ENCODE peak calls at places on chromosomes 16 and 17, in seven cellular contexts. One of them, this sample, is unnamed.

GRCh38 chr17:72455562-72455961 is 334.7 kb downstream of the SOX9 start:
- DNase-seq in AG09309: no peak
- DNase-seq in neural crest cell: no peak
- DNase-seq in AG04449: no peak
- DNase-seq in activated B cell treated with CpG ODN at 0.5 μM for 24 hours: no peak
- DNase-seq in HFFc6: no peak
- DNase-seq in fibroblast of mammary gland: no peak
- DNase-seq in this sample: peak; percentile 15

GRCh38 chr17:76573096-76573495 is 12.6 kb downstream of the ST6GALNAC2 start:
- DNase-seq in AG04449: no peak
- DNase-seq in fibroblast of mammary gland: no peak
- DNase-seq in AG09309: no peak
- DNase-seq in activated B cell treated with CpG ODN at 0.5 μM for 24 hours: no peak
- DNase-seq in neural crest cell: no peak
- DNase-seq in HFFc6: no peak
- DNase-seq in this sample: no peak

GRCh38 chr17:57628421-57628820 is 116.7 kb downstream of the CCDC182 start:
- DNase-seq in AG09309: no peak
- DNase-seq in activated B cell treated with CpG ODN at 0.5 μM for 24 hours: no peak
- DNase-seq in fibroblast of mammary gland: no peak
- DNase-seq in AG04449: no peak
- DNase-seq in HFFc6: no peak
- DNase-seq in neural crest cell: no peak
- DNase-seq in this sample: no peak

GRCh38 chr17:2435181-2435741 is 34.4 kb upstream of the MNT start:
- DNase-seq in neural crest cell: peak; percentile 51
- DNase-seq in activated B cell treated with CpG ODN at 0.5 μM for 24 hours: no peak
- DNase-seq in HFFc6: no peak
- DNase-seq in AG09309: peak; percentile 24
- DNase-seq in AG04449: no peak
- DNase-seq in fibroblast of mammary gland: peak; percentile 48
- DNase-seq in this sample: peak; percentile 30

GRCh38 chr17:4497101-4497824 is 1.4 kb upstream of the SPNS2 start:
- DNase-seq in activated B cell treated with CpG ODN at 0.5 μM for 24 hours: peak; percentile 27
- DNase-seq in AG04449: no peak
- DNase-seq in HFFc6: no peak
- DNase-seq in fibroblast of mammary gland: peak; percentile 10
- DNase-seq in neural crest cell: no peak
- DNase-seq in AG09309: no peak
- DNase-seq in this sample: no peak

GRCh38 chr16:11348737-11349598 is 3.7 kb downstream of the RMI2 start:
- DNase-seq in AG04449: no peak
- DNase-seq in activated B cell treated with CpG ODN at 0.5 μM for 24 hours: no peak
- DNase-seq in HFFc6: no peak
- DNase-seq in neural crest cell: no peak
- DNase-seq in fibroblast of mammary gland: no peak
- DNase-seq in AG09309: no peak
- DNase-seq in this sample: no peak

GRCh38 chr17:27621557-27621956 is 9.4 kb upstream of the LGALS9 start:
- DNase-seq in AG09309: no peak
- DNase-seq in fibroblast of mammary gland: no peak
- DNase-seq in activated B cell treated with CpG ODN at 0.5 μM for 24 hours: no peak
- DNase-seq in AG04449: no peak
- DNase-seq in neural crest cell: no peak
- DNase-seq in HFFc6: no peak
- DNase-seq in this sample: no peak

GRCh38 chr17:59483860-59484259 is 81.5 kb upstream of the DHX40 start:
- DNase-seq in activated B cell treated with CpG ODN at 0.5 μM for 24 hours: no peak
- DNase-seq in AG09309: no peak
- DNase-seq in HFFc6: no peak
- DNase-seq in neural crest cell: no peak
- DNase-seq in fibroblast of mammary gland: no peak
- DNase-seq in AG04449: no peak
- DNase-seq in this sample: no peak

GRCh38 chr16:70805380-70805779 is 4.4 kb upstream of the VAC14 start:
- DNase-seq in activated B cell treated with CpG ODN at 0.5 μM for 24 hours: no peak
- DNase-seq in fibroblast of mammary gland: peak; percentile 51
- DNase-seq in neural crest cell: no peak
- DNase-seq in AG04449: no peak
- DNase-seq in AG09309: no peak
- DNase-seq in HFFc6: peak; percentile 19
- DNase-seq in this sample: no peak

GRCh38 chr17:48878920-48879898 is 13.4 kb upstream of the ATP5MC1 start:
- DNase-seq in fibroblast of mammary gland: peak; percentile 74
- DNase-seq in HFFc6: peak; percentile 35
- DNase-seq in activated B cell treated with CpG ODN at 0.5 μM for 24 hours: no peak
- DNase-seq in neural crest cell: peak; percentile 62
- DNase-seq in AG04449: no peak
- DNase-seq in AG09309: peak; percentile 10
- DNase-seq in this sample: peak; percentile 57

GRCh38 chr16:56506941-56507340 is 12.9 kb downstream of the BBS2 start:
- DNase-seq in AG09309: peak; percentile 20
- DNase-seq in activated B cell treated with CpG ODN at 0.5 μM for 24 hours: no peak
- DNase-seq in HFFc6: peak; percentile 58
- DNase-seq in fibroblast of mammary gland: peak; percentile 56
- DNase-seq in neural crest cell: no peak
- DNase-seq in AG04449: peak; percentile 34
- DNase-seq in this sample: no peak

GRCh38 chr17:34357398-34357797 is 1.1 kb downstream of the CCL13 start:
- DNase-seq in AG09309: no peak
- DNase-seq in neural crest cell: no peak
- DNase-seq in AG04449: no peak
- DNase-seq in fibroblast of mammary gland: no peak
- DNase-seq in HFFc6: no peak
- DNase-seq in activated B cell treated with CpG ODN at 0.5 μM for 24 hours: no peak
- DNase-seq in this sample: no peak

GRCh38 chr16:7335991-7336634 is 3.5 kb downstream of the RBFOX1 start:
- DNase-seq in AG09309: no peak
- DNase-seq in activated B cell treated with CpG ODN at 0.5 μM for 24 hours: no peak
- DNase-seq in fibroblast of mammary gland: no peak
- DNase-seq in HFFc6: no peak
- DNase-seq in AG04449: no peak
- DNase-seq in neural crest cell: no peak
- DNase-seq in this sample: no peak

GRCh38 chr17:42795465-42795864 is 3.0 kb downstream of the COA3 start:
- DNase-seq in fibroblast of mammary gland: no peak
- DNase-seq in AG09309: no peak
- DNase-seq in neural crest cell: no peak
- DNase-seq in HFFc6: no peak
- DNase-seq in AG04449: no peak
- DNase-seq in activated B cell treated with CpG ODN at 0.5 μM for 24 hours: no peak
- DNase-seq in this sample: no peak

GRCh38 chr16:66390346-66391108 is 24.0 kb downstream of the CDH5 start:
- DNase-seq in fibroblast of mammary gland: no peak
- DNase-seq in neural crest cell: no peak
- DNase-seq in activated B cell treated with CpG ODN at 0.5 μM for 24 hours: no peak
- DNase-seq in AG04449: no peak
- DNase-seq in AG09309: no peak
- DNase-seq in HFFc6: no peak
- DNase-seq in this sample: no peak

GRCh38 chr16:77195411-77195810 is 3.8 kb upstream of the SYCE1L start:
- DNase-seq in neural crest cell: no peak
- DNase-seq in AG04449: no peak
- DNase-seq in AG09309: no peak
- DNase-seq in HFFc6: no peak
- DNase-seq in activated B cell treated with CpG ODN at 0.5 μM for 24 hours: no peak
- DNase-seq in fibroblast of mammary gland: no peak
- DNase-seq in this sample: no peak

GRCh38 chr16:88672776-88673175 is 9.9 kb upstream of the MVD start:
- DNase-seq in AG09309: no peak
- DNase-seq in activated B cell treated with CpG ODN at 0.5 μM for 24 hours: no peak
- DNase-seq in neural crest cell: no peak
- DNase-seq in AG04449: no peak
- DNase-seq in HFFc6: no peak
- DNase-seq in fibroblast of mammary gland: no peak
- DNase-seq in this sample: peak; percentile 43
- TF ChIP-seq CTCF in AG09309: no peak
- TF ChIP-seq CTCF in activated B cell treated with CpG ODN at 0.5 μM for 24 hours: no peak
- TF ChIP-seq CTCF in neural crest cell: peak; percentile 33
- TF ChIP-seq CTCF in AG04449: peak; percentile 23
- TF ChIP-seq CTCF in HFFc6: peak; percentile 34
- TF ChIP-seq CTCF in fibroblast of mammary gland: peak; percentile 12
- TF ChIP-seq CTCF in this sample: peak; percentile 33

DNA sequence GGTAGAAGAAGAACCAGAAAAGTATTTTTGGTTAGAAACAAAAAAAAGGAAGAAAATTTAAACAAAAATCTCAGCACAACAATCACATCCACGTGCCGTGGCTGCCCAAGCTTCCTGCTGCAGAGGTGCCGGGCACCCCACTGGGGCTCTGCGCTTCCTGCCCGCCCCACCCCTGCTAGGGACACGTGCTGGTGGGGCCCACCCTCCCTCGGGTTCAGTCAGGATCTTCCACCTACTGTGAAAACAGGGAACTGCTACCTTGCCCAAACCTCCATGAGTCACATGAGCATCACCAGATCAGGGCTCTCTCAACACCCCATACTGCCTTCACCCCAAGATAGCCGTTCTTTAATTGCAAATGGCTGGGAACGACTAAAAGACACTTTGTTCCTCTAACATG is 24.4 kb upstream of the CYTH1 start:
- DNase-seq in AG04449: no peak
- DNase-seq in HFFc6: no peak
- DNase-seq in AG09309: no peak
- DNase-seq in fibroblast of mammary gland: peak; percentile 15
- DNase-seq in neural crest cell: no peak
- DNase-seq in activated B cell treated with CpG ODN at 0.5 μM for 24 hours: no peak
- DNase-seq in this sample: no peak
- TF ChIP-seq CTCF in AG04449: no peak
- TF ChIP-seq CTCF in HFFc6: peak; percentile 37
- TF ChIP-seq CTCF in AG09309: peak; percentile 6
- TF ChIP-seq CTCF in fibroblast of mammary gland: no peak
- TF ChIP-seq CTCF in neural crest cell: no peak
- TF ChIP-seq CTCF in activated B cell treated with CpG ODN at 0.5 μM for 24 hours: no peak
- TF ChIP-seq CTCF in this sample: no peak

GRCh38 chr16:84648595-84649510 is 542 bp downstream of the KLHL36 start:
- DNase-seq in activated B cell treated with CpG ODN at 0.5 μM for 24 hours: peak; percentile 55
- DNase-seq in AG09309: no peak
- DNase-seq in fibroblast of mammary gland: no peak
- DNase-seq in neural crest cell: peak; percentile 20
- DNase-seq in HFFc6: no peak
- DNase-seq in AG04449: no peak
- DNase-seq in this sample: peak; percentile 68
- TF ChIP-seq CTCF in activated B cell treated with CpG ODN at 0.5 μM for 24 hours: no peak
- TF ChIP-seq CTCF in AG09309: no peak
- TF ChIP-seq CTCF in fibroblast of mammary gland: no peak
- TF ChIP-seq CTCF in neural crest cell: no peak
- TF ChIP-seq CTCF in HFFc6: no peak
- TF ChIP-seq CTCF in AG04449: no peak
- TF ChIP-seq CTCF in this sample: no peak

DNA sequence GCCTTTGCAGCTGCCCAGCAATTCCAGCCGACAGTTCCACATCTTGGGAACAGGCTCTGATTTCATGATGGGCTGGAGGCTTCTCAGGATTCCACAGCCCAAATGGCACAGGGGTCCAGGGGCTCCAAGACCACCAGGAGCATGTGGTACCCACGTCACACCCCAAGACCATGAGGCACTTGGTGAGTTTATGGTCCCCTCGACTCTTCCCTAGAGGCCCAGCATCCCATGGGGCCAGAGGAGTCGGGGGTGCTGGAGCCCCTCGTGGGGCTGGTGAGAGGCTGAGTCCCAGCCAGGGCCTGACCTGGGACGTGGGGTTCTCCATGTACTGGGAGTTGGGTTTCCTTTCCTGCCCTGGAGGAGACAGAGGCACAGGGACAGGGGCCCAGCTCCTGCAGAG is 10.1 kb upstream of the KRTAP17-1 start:
- DNase-seq in fibroblast of mammary gland: no peak
- DNase-seq in AG09309: no peak
- DNase-seq in activated B cell treated with CpG ODN at 0.5 μM for 24 hours: no peak
- DNase-seq in AG04449: no peak
- DNase-seq in HFFc6: no peak
- DNase-seq in neural crest cell: no peak
- DNase-seq in this sample: no peak
- TF ChIP-seq CTCF in fibroblast of mammary gland: no peak
- TF ChIP-seq CTCF in AG09309: no peak
- TF ChIP-seq CTCF in activated B cell treated with CpG ODN at 0.5 μM for 24 hours: no peak
- TF ChIP-seq CTCF in AG04449: no peak
- TF ChIP-seq CTCF in HFFc6: no peak
- TF ChIP-seq CTCF in neural crest cell: no peak
- TF ChIP-seq CTCF in this sample: no peak

GRCh38 chr16:48164907-48165715 is 9.3 kb upstream of the ABCC12 start:
- DNase-seq in activated B cell treated with CpG ODN at 0.5 μM for 24 hours: peak; percentile 60
- DNase-seq in AG04449: no peak
- DNase-seq in AG09309: no peak
- DNase-seq in HFFc6: peak; percentile 67
- DNase-seq in fibroblast of mammary gland: peak; percentile 70
- DNase-seq in neural crest cell: peak; percentile 85
- DNase-seq in this sample: peak; percentile 85
- TF ChIP-seq CTCF in activated B cell treated with CpG ODN at 0.5 μM for 24 hours: no peak
- TF ChIP-seq CTCF in AG04449: peak; percentile 92
- TF ChIP-seq CTCF in AG09309: peak; percentile 89
- TF ChIP-seq CTCF in HFFc6: peak; percentile 92
- TF ChIP-seq CTCF in fibroblast of mammary gland: peak; percentile 82
- TF ChIP-seq CTCF in neural crest cell: peak; percentile 98
- TF ChIP-seq CTCF in this sample: peak; percentile 93

GRCh38 chr17:19384723-19385391 is 2.1 kb downstream of the MFAP4 start:
- DNase-seq in neural crest cell: no peak
- DNase-seq in HFFc6: peak; percentile 46
- DNase-seq in activated B cell treated with CpG ODN at 0.5 μM for 24 hours: no peak
- DNase-seq in fibroblast of mammary gland: peak; percentile 97
- DNase-seq in AG09309: peak; percentile 79
- DNase-seq in AG04449: no peak
- DNase-seq in this sample: no peak

GRCh38 chr17:19381361-19381740 is 3.1 kb downstream of the MAPK7 start:
- DNase-seq in AG04449: no peak
- DNase-seq in activated B cell treated with CpG ODN at 0.5 μM for 24 hours: no peak
- DNase-seq in fibroblast of mammary gland: no peak
- DNase-seq in AG09309: no peak
- DNase-seq in HFFc6: no peak
- DNase-seq in neural crest cell: no peak
- DNase-seq in this sample: no peak

GRCh38 chr17:19381741-19382444 is 3.6 kb downstream of the MAPK7 start:
- DNase-seq in neural crest cell: no peak
- DNase-seq in fibroblast of mammary gland: no peak
- DNase-seq in activated B cell treated with CpG ODN at 0.5 μM for 24 hours: no peak
- DNase-seq in HFFc6: no peak
- DNase-seq in AG09309: no peak
- DNase-seq in AG04449: no peak
- DNase-seq in this sample: no peak

GRCh38 chr17:19383681-19384470 is 3.1 kb downstream of the MFAP4 start:
- DNase-seq in AG09309: no peak
- DNase-seq in neural crest cell: no peak
- DNase-seq in HFFc6: no peak
- DNase-seq in activated B cell treated with CpG ODN at 0.5 μM for 24 hours: no peak
- DNase-seq in AG04449: no peak
- DNase-seq in fibroblast of mammary gland: peak; percentile 49
- DNase-seq in this sample: no peak

GRCh38 chr17:19382581-19383444 is 4.2 kb downstream of the MFAP4 start:
- DNase-seq in activated B cell treated with CpG ODN at 0.5 μM for 24 hours: no peak
- DNase-seq in neural crest cell: no peak
- DNase-seq in fibroblast of mammary gland: no peak
- DNase-seq in AG09309: no peak
- DNase-seq in HFFc6: no peak
- DNase-seq in AG04449: no peak
- DNase-seq in this sample: no peak
- TF ChIP-seq CTCF in activated B cell treated with CpG ODN at 0.5 μM for 24 hours: no peak
- TF ChIP-seq CTCF in neural crest cell: no peak
- TF ChIP-seq CTCF in fibroblast of mammary gland: no peak
- TF ChIP-seq CTCF in AG09309: no peak
- TF ChIP-seq CTCF in HFFc6: no peak
- TF ChIP-seq CTCF in AG04449: no peak
- TF ChIP-seq CTCF in this sample: no peak